ENCODE peak calls at places on chromosomes 7 and 10, in seven cellular contexts. U is left ventricle myocardium inferior, K is breast epithelium, M is GM23338, R is GM12878, T is endodermal cell, H is cardiac muscle cell. D is an unnamed sample. For H3K4me1, the result is how much of the 10 kb centered on the place peaks cover.

GRCh38 chr7:130369110-130369711 is 11.1 kb upstream of the CPA1 start:
- DNase-seq in U (no peak), R (no peak), T (no peak), K (no peak), M (no peak), H (peak), D (no peak)

GRCh38 chr10:78524342-78524741 is 490.7 kb downstream of the RPS24 start:
- DNase-seq in T (peak), M (no peak), U (no peak), R (no peak), H (no peak), K (no peak), D (no peak)

GRCh38 chr10:3401491-3401938 is 228.9 kb upstream of the PITRM1 start:
- DNase-seq in M (no peak), K (no peak), R (no peak), T (no peak), U (no peak), H (no peak), D (no peak)

GRCh38 chr10:8913720-8914119 is 859.2 kb downstream of the GATA3 start:
- DNase-seq in T (no peak), K (no peak), H (no peak), U (no peak), R (no peak), M (no peak), D (no peak)

GRCh38 chr7:135186841-135187253 is 16.3 kb upstream of the CYREN start:
- DNase-seq in T (no peak), K (no peak), R (no peak), H (no peak), U (no peak), M (no peak), D (no peak)

GRCh38 chr10:80283119-80283518 is 6.3 kb downstream of the MAT1A start:
- DNase-seq in R (no peak), M (no peak), H (peak), U (no peak), K (no peak), T (peak), D (no peak)

GRCh38 chr7:152909280-152909679 is 149.7 kb downstream of the ACTR3B start:
- DNase-seq in H (no peak), K (no peak), R (no peak), M (no peak), T (no peak), U (no peak), D (no peak)

GRCh38 chr7:51034531-51035264 is 252.0 kb upstream of the GRB10 start:
- DNase-seq in M (peak), U (no peak), K (no peak), R (no peak), T (no peak), H (no peak), D (no peak)

GRCh38 chr7:137992042-137992737 is 9.7 kb downstream of the CREB3L2 start:
- DNase-seq in R (no peak), U (no peak), K (no peak), T (no peak), M (no peak), H (no peak), D (peak)

GRCh38 chr7:76357379-76358052 is 1.3 kb downstream of the YWHAG start:
- DNase-seq in M (no peak), U (no peak), K (no peak), T (no peak), H (no peak), R (no peak), D (no peak)

GRCh38 chr10:35447693-35448407 is 111.5 kb downstream of the CCNY start:
- DNase-seq in H (no peak), U (no peak), T (peak), K (no peak), M (peak), R (no peak), D (no peak)

GRCh38 chr7:58086871-58087535 is 637.0 kb downstream of the ZNF716 start:
- DNase-seq in K (no peak), T (no peak), H (no peak), R (no peak), M (no peak), U (no peak), D (no peak)

GRCh38 chr10:94292448-94293118 is 70.2 kb downstream of the NOC3L start:
- DNase-seq in H (no peak), U (peak), M (no peak), R (no peak), T (no peak), K (no peak), D (peak)

GRCh38 chr7:129514683-129515082 is 12.4 kb downstream of the SMKR1 start:
- DNase-seq in U (no peak), R (no peak), H (no peak), T (no peak), K (no peak), M (peak), D (no peak)

GRCh38 chr10:96366508-96366907 is 7.7 kb upstream of the OPALIN start:
- DNase-seq in R (no peak), K (no peak), M (no peak), U (no peak), T (no peak), H (no peak), D (no peak)

GRCh38 chr10:78811174-78811573 is 257.6 kb upstream of the ZMIZ1 start:
- DNase-seq in R (no peak), T (no peak), U (no peak), H (no peak), K (no peak), M (no peak), D (no peak)

GRCh38 chr7:129553861-129554530 is 51.7 kb downstream of the SMKR1 start:
- DNase-seq in U (no peak), K (no peak), M (no peak), R (no peak), H (no peak), T (no peak), D (no peak)

GRCh38 chr10:79983286-79983909 is 34.5 kb upstream of the SFTPD start:
- DNase-seq in R (no peak), M (peak), U (no peak), T (no peak), K (no peak), H (no peak), D (no peak)

GRCh38 chr7:130242198-130243014 is 24.3 kb upstream of the CPA2 start:
- DNase-seq in U (peak), K (no peak), R (peak), T (peak), H (peak), M (peak), D (peak)

GRCh38 chr10:101050206-101051069 is 11.4 kb upstream of the KAZALD1 start:
- DNase-seq in U (peak), H (peak), R (no peak), T (peak), M (peak), K (peak), D (peak)

GRCh38 chr10:591646-592045 is 97.8 kb downstream of the DIP2C start:
- DNase-seq in U (no peak), T (no peak), H (no peak), R (no peak), M (no peak), K (no peak), D (no peak)

GRCh38 chr7:128446306-128446705 is 9.4 kb upstream of the HILPDA start:
- DNase-seq in M (no peak), H (no peak), U (no peak), K (no peak), R (no peak), T (no peak), D (no peak)

GRCh38 chr7:135678612-135679575 is 16.6 kb downstream of the STMP1 start:
- DNase-seq in U (no peak), R (no peak), K (no peak), T (no peak), H (no peak), M (no peak), D (peak)

GRCh38 chr10:79234391-79235318 is 112.6 kb upstream of the PPIF start:
- DNase-seq in R (no peak), M (no peak), T (no peak), U (no peak), H (no peak), K (no peak), D (no peak)

GRCh38 chr10:95401704-95402469 is 111.1 kb upstream of the PDLIM1 start:
- DNase-seq in U (no peak), M (no peak), H (no peak), K (no peak), T (no peak), R (no peak), D (no peak)

GRCh38 chr7:47285860-47286491 is 295.9 kb downstream of the TNS3 start:
- DNase-seq in K (no peak), M (peak), T (no peak), R (no peak), H (no peak), U (no peak), D (no peak)

GRCh38 chr10:88467835-88468485 is 115.2 kb downstream of the RNLS start:
- DNase-seq in M (no peak), K (no peak), U (no peak), T (no peak), R (no peak), H (no peak), D (no peak)

GRCh38 chr10:4527281-4527960 is 298.6 kb upstream of the AKR1E2 start:
- DNase-seq in R (no peak), H (no peak), K (no peak), T (no peak), M (no peak), U (no peak), D (no peak)

GRCh38 chr7:108266489-108266888 is 136.3 kb upstream of the LAMB4 start:
- DNase-seq in T (no peak), M (no peak), H (no peak), U (no peak), R (no peak), K (no peak), D (no peak)

GRCh38 chr10:76397957-76398665 is 966.7 kb downstream of the LRMDA start:
- DNase-seq in T (no peak), U (no peak), R (no peak), H (no peak), K (no peak), M (no peak), D (no peak)

GRCh38 chr10:70992436-70992835 is 104.1 kb upstream of the PCBD1 start:
- DNase-seq in R (no peak), T (peak), K (peak), H (no peak), U (no peak), M (no peak), D (no peak)

GRCh38 chr10:131531265-131532190 is 220.0 kb upstream of the TCERG1L start:
- DNase-seq in T (no peak), M (no peak), U (no peak), H (no peak), R (no peak), K (no peak), D (no peak)

GRCh38 chr7:29479606-29480200 is 83.9 kb upstream of the PRR15 start:
- DNase-seq in R (no peak), T (no peak), K (no peak), H (no peak), U (no peak), M (peak), D (peak)

GRCh38 chr7:45363669-45364068 is 206.1 kb downstream of the RAMP3 start:
- DNase-seq in T (no peak), K (no peak), M (no peak), U (no peak), R (no peak), H (peak), D (no peak)

GRCh38 chr10:30821994-30822692 is 192.6 kb upstream of the LYZL2 start:
- DNase-seq in H (no peak), T (no peak), R (no peak), K (no peak), M (no peak), U (no peak), D (no peak)

GRCh38 chr10:24262929-24263653 is 54.2 kb downstream of the KIAA1217 start:
- DNase-seq in T (no peak), M (no peak), U (no peak), H (no peak), R (no peak), K (no peak), D (no peak)

GRCh38 chr7:105724688-105725087 is 143.4 kb upstream of the EFCAB10 start:
- DNase-seq in R (no peak), U (no peak), M (no peak), H (no peak), K (no peak), T (no peak), D (no peak)

GRCh38 chr10:131727612-131728011 is 173.2 kb upstream of the PPP2R2D start:
- DNase-seq in R (no peak), M (no peak), U (no peak), K (peak), H (no peak), T (peak), D (no peak)

GRCh38 chr7:13989138-13989943 is at the start of gene ETV1:
- DNase-seq in K (no peak), T (peak), U (peak), R (no peak), H (peak), M (peak), D (peak)

DNA sequence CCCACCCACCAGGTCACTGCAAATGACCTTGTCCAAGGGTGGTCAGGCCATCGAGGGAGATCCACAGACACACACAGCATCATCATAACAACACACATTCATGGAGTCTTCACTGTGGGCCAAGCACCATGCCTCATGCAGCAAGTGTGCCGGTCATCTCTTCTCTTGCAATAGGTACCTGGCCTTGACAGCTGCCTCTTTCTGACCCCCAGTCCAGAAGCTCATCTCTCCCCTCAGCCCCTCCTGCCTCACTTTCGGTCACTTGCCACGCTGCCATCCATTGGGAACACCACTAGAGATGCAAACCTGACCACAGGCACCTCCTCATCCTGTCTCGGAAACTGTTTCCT is 75.9 kb downstream of the OAT start:
- DNase-seq in T (no peak), R (no peak), U (no peak), M (no peak), H (no peak), K (no peak), D (no peak)
- H3K4me1 ChIP-seq in T (under half), R (under half), U (under half), M (under half), H (under half), K (under half), D (under half)

GRCh38 chr7:43650457-43651052 is 67.6 kb downstream of the STK17A start:
- DNase-seq in H (no peak), T (no peak), K (no peak), R (no peak), U (no peak), M (no peak), D (no peak)

GRCh38 chr7:43653466-43653865 is 70.6 kb downstream of the STK17A start:
- DNase-seq in T (no peak), K (no peak), M (no peak), H (no peak), U (no peak), R (no peak), D (no peak)

GRCh38 chr7:43653891-43654504 is 71.1 kb downstream of the STK17A start:
- DNase-seq in M (no peak), H (no peak), K (no peak), T (no peak), R (no peak), U (no peak), D (no peak)

GRCh38 chr7:43649755-43650274 is 66.9 kb downstream of the STK17A start:
- DNase-seq in U (no peak), T (no peak), K (no peak), M (no peak), R (peak), H (no peak), D (no peak)

DNA sequence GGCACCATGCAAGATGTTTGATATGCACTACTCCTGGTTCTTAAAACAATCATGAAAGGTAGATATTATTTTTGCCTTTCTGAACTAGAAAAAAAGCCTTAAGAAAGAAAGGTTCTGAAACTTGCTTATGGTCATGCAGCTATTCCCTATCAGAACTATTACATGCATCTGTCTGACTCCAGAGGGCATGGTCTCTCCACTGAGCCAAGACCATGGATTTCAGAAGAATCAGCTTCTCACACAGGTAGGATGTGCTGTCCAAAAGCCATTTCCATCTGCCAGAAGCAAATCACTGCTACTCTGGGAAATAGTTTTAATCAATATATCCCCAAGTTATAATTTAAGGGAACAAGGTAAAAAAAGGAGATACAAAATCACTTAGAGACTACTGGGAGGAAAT is 69.5 kb downstream of the STK17A start:
- DNase-seq in T (no peak), R (no peak), M (no peak), H (no peak), K (no peak), U (no peak), D (no peak)
- H3K27ac ChIP-seq in T (no peak), R (peak), M (peak), H (no peak), K (no peak), U (no peak), D (no peak)

GRCh38 chr10:74189999-74190421 is 39.0 kb downstream of the ADK start:
- DNase-seq in T (no peak), R (peak), U (no peak), H (no peak), M (no peak), K (no peak), D (no peak)
- H3K4me3 ChIP-seq in T (no peak), R (peak), U (peak), H (no peak), M (no peak), K (peak), D (no peak)

GRCh38 chr10:119466655-119467054 is 75.9 kb downstream of the RGS10 start:
- DNase-seq in K (no peak), R (no peak), U (no peak), M (no peak), H (no peak), T (no peak), D (no peak)

GRCh38 chr10:119470920-119471702 is 71.4 kb downstream of the RGS10 start:
- DNase-seq in R (no peak), K (no peak), H (no peak), T (no peak), U (no peak), M (no peak), D (no peak)

GRCh38 chr10:119469325-119469707 is 73.2 kb downstream of the RGS10 start:
- DNase-seq in R (no peak), M (no peak), K (no peak), H (no peak), U (no peak), T (no peak), D (no peak)

GRCh38 chr10:119468542-119469324 is 73.8 kb downstream of the RGS10 start:
- DNase-seq in K (no peak), M (no peak), U (no peak), R (no peak), T (no peak), H (no peak), D (no peak)

DNA sequence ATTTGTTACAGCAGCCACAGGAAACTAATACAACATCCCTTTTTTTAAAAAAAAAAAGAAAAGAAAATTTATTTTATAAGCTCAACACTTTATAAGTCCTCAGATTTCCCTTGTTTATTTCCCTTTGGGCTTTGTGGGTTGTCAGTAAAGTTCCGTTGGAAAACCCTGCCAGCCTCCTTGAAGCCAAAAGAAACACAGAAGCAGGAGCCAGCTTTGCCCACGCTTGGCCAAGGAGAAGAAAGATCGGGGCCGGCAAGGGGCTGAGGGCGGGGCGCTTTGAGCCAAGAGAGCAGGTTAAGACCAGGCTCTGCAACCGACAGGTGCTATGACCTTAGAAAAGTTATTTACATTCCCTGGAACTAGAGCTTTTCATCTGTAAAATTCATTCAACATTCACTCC is 72.7 kb downstream of the RGS10 start:
- DNase-seq in M (no peak), R (no peak), H (no peak), K (no peak), T (no peak), U (no peak), D (no peak)
- H3K4me1 ChIP-seq in M (under half), R (under half), H (under half), K (under half), T (under half), U (under half), D (under half)

GRCh38 chr10:12360461-12360860 is 11.1 kb downstream of the CAMK1D start:
- DNase-seq in K (no peak), H (no peak), R (no peak), T (no peak), M (peak), U (no peak), D (no peak)

GRCh38 chr10:12355384-12355783 is 6.0 kb downstream of the CAMK1D start:
- DNase-seq in H (no peak), M (no peak), R (no peak), K (no peak), U (no peak), T (no peak), D (no peak)

GRCh38 chr10:12357525-12358151 is 8.3 kb downstream of the CAMK1D start:
- DNase-seq in H (no peak), K (no peak), M (no peak), U (no peak), T (no peak), R (no peak), D (no peak)

GRCh38 chr10:12364559-12364958 is 15.2 kb downstream of the CAMK1D start:
- DNase-seq in K (no peak), M (no peak), R (no peak), H (no peak), T (no peak), U (no peak), D (no peak)

GRCh38 chr10:12358863-12359647 is 9.7 kb downstream of the CAMK1D start:
- DNase-seq in T (peak), K (no peak), M (peak), H (no peak), U (peak), R (no peak), D (no peak)
- H3K27ac ChIP-seq in T (no peak), K (no peak), M (no peak), H (no peak), U (no peak), R (no peak), D (no peak)

GRCh38 chr7:159144756-159145543 is at the start of gene VIPR2:
- DNase-seq in U (peak), M (peak), T (peak), R (no peak), K (no peak), H (no peak), D (peak)
- H3K4me3 ChIP-seq in U (peak), M (peak), T (peak), R (no peak), K (peak), H (peak), D (peak)

GRCh38 chr7:92362131-92362530 is 85.2 kb upstream of the GATAD1 start:
- DNase-seq in K (no peak), U (no peak), M (no peak), T (no peak), R (no peak), H (no peak), D (no peak)
- H3K4me1 ChIP-seq in K (under half), U (under half), M (under half), T (under half), R (under half), H (under half), D (under half)

D was measured in heart right ventricle.